ENCODE peak calls at places on chromosomes 5 and 9, in four cellular contexts. R, Z, I and X are unnamed samples.

GRCh38 chr9:111898331-111899096 is 1.9 kb downstream of the UGCG start:
- DNase-seq in Z (no peak), I (no peak), R (no peak), X (no peak)

GRCh38 chr9:86774101-86774500 is 173.2 kb downstream of the GAS1 start:
- DNase-seq in Z (no peak), R (no peak), I (no peak), X (no peak)

GRCh38 chr9:124347206-124347967 is 67.9 kb downstream of the PSMB7 start:
- DNase-seq in Z (no peak), I (no peak), R (no peak), X (no peak)

GRCh38 chr5:41527201-41527779 is 16.9 kb upstream of the PLCXD3 start:
- DNase-seq in R (no peak), Z (no peak), I (no peak), X (no peak)

GRCh38 chr9:105501414-105501813 is 53.6 kb downstream of the FSD1L start:
- DNase-seq in I (no peak), Z (no peak), R (no peak), X (no peak)

GRCh38 chr5:140292212-140293040 is 10.5 kb downstream of the PFDN1 start:
- DNase-seq in R (no peak), Z (peak; percentile 9), I (no peak), X (no peak)

GRCh38 chr5:52800394-52801213 is 12.9 kb downstream of the ITGA1 start:
- DNase-seq in I (no peak), R (peak; percentile 60), Z (peak; percentile 69), X (no peak)

GRCh38 chr5:58477760-58478159 is 13.5 kb upstream of the GAPT start:
- DNase-seq in Z (no peak), R (no peak), I (no peak), X (no peak)

GRCh38 chr5:66963559-66963971 is 233.0 kb downstream of the CD180 start:
- DNase-seq in R (no peak), Z (no peak), I (no peak), X (no peak)

GRCh38 chr5:30956251-30956650 is 237.2 kb upstream of the CDH6 start:
- DNase-seq in Z (no peak), R (no peak), I (no peak), X (no peak)

GRCh38 chr9:89519393-89519805 is 21.5 kb upstream of the SEMA4D start:
- DNase-seq in R (no peak), I (no peak), Z (peak; percentile 26), X (no peak)

GRCh38 chr9:128411373-128412119 is 9.1 kb upstream of the CERCAM start:
- DNase-seq in R (no peak), Z (no peak), I (no peak), X (no peak)

GRCh38 chr9:128409450-128409849 is 11.2 kb upstream of the CERCAM start:
- DNase-seq in I (no peak), Z (no peak), R (no peak), X (no peak)

GRCh38 chr9:128406848-128407391 is 13.7 kb upstream of the CERCAM start:
- DNase-seq in Z (peak; percentile 65), R (no peak), I (no peak), X (no peak)

GRCh38 chr9:128409998-128410397 is 10.7 kb upstream of the CERCAM start:
- DNase-seq in Z (peak; percentile 24), R (no peak), I (no peak), X (no peak)

DNA sequence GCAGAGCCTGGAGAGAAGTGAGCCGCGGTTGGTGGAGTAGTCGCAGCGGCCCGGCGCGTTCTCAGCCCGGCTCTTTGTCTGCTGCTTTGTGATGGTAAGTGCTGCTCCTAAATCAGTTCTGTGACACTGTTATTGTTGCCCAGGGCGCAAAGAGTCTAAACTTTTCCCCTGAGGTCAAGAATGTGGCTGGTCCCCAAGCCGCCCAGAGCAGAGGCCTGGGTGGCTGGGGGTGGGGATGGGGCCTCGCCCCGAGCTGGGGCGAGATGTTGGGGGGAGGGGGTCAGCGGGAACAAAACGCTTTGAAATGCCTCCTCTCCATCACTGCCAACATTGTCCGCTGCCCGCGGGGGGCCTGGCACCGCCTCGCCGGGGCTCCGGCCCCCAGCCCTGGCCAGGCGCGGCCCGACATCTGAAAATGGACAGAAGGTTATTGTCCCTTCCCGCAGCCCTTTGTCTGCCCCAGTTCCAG is 11.7 kb upstream of the CERCAM start:
- DNase-seq in Z (no peak), R (no peak), I (no peak), X (peak; percentile 81)
- TF ChIP-seq YY1 in Z (no peak), R (no peak), I (no peak), X (no peak)

GRCh38 chr9:14139287-14139686 is 174.7 kb downstream of the NFIB start:
- DNase-seq in I (no peak), R (no peak), Z (no peak), X (no peak)

GRCh38 chr9:14132798-14133197 is 181.1 kb downstream of the NFIB start:
- DNase-seq in R (no peak), Z (no peak), I (no peak), X (no peak)

GRCh38 chr9:14133394-14133793 is 180.5 kb downstream of the NFIB start:
- DNase-seq in R (no peak), I (no peak), Z (no peak), X (no peak)

GRCh38 chr9:14136646-14137370 is 177.1 kb downstream of the NFIB start:
- DNase-seq in Z (no peak), R (no peak), I (no peak), X (no peak)

DNA sequence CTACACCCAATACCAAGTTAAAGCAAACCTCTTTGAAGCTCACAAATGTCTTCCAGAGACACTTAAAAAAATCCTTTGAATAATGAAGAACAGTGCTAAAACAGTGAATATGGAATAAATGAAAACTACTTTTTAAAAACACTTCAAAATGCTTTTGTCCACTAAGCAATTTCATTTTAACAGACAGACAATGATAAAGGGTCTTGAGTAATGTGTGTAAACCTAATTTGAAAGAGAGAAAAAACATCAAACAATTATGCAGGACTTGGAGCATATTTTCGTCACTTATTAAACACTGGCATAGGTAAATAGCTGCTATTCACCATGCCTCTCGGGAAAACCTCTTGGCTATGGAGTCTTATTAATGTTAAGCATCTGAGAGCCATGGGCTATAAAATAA is 177.9 kb downstream of the NFIB start:
- DNase-seq in R (no peak), Z (no peak), I (no peak), X (no peak)
- TF ChIP-seq SUZ12 in R (no peak), Z (no peak), I (no peak), X (no peak)

DNA sequence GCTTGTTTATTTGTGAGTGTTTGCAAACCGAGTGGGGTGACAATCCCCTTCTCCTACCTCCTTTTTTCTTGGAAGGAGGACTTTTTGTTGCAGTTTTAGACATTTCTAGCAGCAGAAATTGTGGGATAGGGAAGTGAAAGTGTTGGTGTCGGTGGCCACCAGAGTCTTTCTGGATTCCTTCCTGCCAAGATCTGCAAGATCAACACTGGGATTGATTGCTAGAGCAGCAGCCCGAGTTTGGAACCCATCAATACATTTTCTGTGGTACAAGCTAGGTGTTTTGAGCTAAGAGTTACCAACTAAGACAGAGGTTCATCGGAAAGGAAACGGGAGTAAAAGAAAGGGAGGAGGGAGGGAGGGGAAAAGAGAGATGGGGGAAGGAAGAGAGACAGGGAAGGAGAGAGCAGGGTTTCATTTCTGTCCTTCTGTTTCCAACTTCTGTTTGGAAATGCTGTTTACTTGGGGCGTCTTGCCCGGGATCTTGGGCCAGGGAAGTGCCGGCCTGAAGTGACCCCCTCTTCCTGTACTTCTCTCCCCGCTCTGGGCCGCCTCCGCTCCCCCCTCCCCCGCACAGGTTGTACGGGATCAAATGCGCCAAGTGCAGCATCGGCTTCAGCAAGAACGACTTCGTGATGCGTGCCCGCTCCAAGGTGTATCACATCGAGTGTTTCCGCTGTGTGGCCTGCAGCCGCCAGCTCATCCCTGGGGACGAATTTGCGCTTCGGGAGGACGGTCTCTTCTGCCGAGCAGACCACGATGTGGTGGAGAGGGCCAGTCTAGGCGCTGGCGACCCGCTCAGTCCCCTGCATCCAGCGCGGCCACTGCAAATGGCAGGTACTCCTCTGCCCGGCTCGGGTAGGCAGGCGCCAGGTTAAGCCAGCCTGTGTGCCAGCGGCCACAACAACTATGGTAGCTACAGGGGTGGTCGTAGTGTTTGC is 3.9 kb downstream of the ISL1 start:
- DNase-seq in Z (no peak), I (no peak), R (peak; percentile 74), X (no peak)
- H3K4me3 ChIP-seq in Z (no peak overlapping the region), I (no peak overlapping the region), R (peak overlapping the region; percentile 59), X (peak overlapping the region; percentile 51)

DNA sequence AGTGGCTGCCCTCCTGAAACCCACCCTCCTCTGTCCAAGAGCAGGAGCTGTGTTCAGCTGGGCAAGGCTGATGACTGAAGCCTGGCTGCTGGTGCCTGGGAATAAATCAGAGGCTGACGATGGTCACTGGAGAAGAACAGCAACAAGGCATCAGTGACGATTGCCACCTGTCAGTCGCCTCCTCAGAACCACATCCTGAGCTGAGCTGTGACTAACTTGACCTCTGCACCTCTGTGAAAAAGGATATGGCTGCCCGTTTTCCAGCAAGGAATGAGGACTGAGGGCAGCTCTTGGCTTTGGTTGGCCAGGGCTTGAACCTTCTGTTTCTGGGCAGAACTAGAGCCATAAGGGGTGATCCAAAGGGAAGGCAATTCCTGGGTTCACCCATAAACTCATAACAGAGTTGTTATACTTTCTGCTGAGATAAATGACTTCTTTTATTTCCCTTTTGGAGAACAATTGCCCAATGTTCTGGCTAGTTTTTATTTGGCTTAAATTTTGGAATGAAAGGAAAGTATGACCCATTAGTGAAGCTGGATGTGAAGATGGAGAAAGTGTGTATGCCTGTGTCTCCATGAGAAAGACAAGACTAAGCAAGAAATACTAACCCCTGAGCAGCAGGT is 40.1 kb downstream of the TRIP13 start:
- DNase-seq in R (no peak), Z (no peak), I (no peak), X (no peak)
- TF ChIP-seq YY1 in R (no peak), Z (no peak), I (no peak), X (no peak)